ENCODE peak calls at places on chromosomes 2 and 18, in seven cellular contexts. One of them, this sample, is unnamed.

GRCh38 chr2:65937379-65938160 is 497.4 kb upstream of the MEIS1 start:
- DNase-seq in CD8-positive, alpha-beta T cell: no peak
- DNase-seq in fibroblast of villous mesenchyme: no peak
- DNase-seq in iris pigment epithelial cell: no peak
- DNase-seq in NCI-H460: no peak
- DNase-seq in activated gamma-delta T cell: no peak
- DNase-seq in ELR: no peak
- DNase-seq in this sample: no peak

GRCh38 chr2:237291138-237291792 is 122.7 kb downstream of the COL6A3 start:
- DNase-seq in CD8-positive, alpha-beta T cell: no peak
- DNase-seq in fibroblast of villous mesenchyme: peak
- DNase-seq in iris pigment epithelial cell: peak
- DNase-seq in NCI-H460: peak
- DNase-seq in activated gamma-delta T cell: no peak
- DNase-seq in ELR: peak
- DNase-seq in this sample: no peak

GRCh38 chr2:45610281-45611019 is 617 bp downstream of the SRBD1 start:
- DNase-seq in CD8-positive, alpha-beta T cell: no peak
- DNase-seq in fibroblast of villous mesenchyme: peak
- DNase-seq in iris pigment epithelial cell: peak
- DNase-seq in NCI-H460: peak
- DNase-seq in activated gamma-delta T cell: peak
- DNase-seq in ELR: peak
- DNase-seq in this sample: peak

GRCh38 chr2:133553251-133553650 is 15.0 kb downstream of the NCKAP5 start:
- DNase-seq in CD8-positive, alpha-beta T cell: no peak
- DNase-seq in fibroblast of villous mesenchyme: no peak
- DNase-seq in iris pigment epithelial cell: no peak
- DNase-seq in NCI-H460: no peak
- DNase-seq in activated gamma-delta T cell: no peak
- DNase-seq in ELR: no peak
- DNase-seq in this sample: no peak

GRCh38 chr2:104078431-104079157 is 775.3 kb upstream of the POU3F3 start:
- DNase-seq in CD8-positive, alpha-beta T cell: no peak
- DNase-seq in fibroblast of villous mesenchyme: no peak
- DNase-seq in iris pigment epithelial cell: no peak
- DNase-seq in NCI-H460: no peak
- DNase-seq in activated gamma-delta T cell: no peak
- DNase-seq in ELR: no peak
- DNase-seq in this sample: no peak

GRCh38 chr2:5057895-5058294 is 634.3 kb upstream of the SOX11 start:
- DNase-seq in CD8-positive, alpha-beta T cell: no peak
- DNase-seq in fibroblast of villous mesenchyme: no peak
- DNase-seq in iris pigment epithelial cell: no peak
- DNase-seq in NCI-H460: no peak
- DNase-seq in activated gamma-delta T cell: no peak
- DNase-seq in ELR: no peak
- DNase-seq in this sample: no peak

GRCh38 chr18:26656944-26657536 is 108.7 kb upstream of the KCTD1 start:
- DNase-seq in CD8-positive, alpha-beta T cell: no peak
- DNase-seq in fibroblast of villous mesenchyme: peak
- DNase-seq in iris pigment epithelial cell: peak
- DNase-seq in NCI-H460: peak
- DNase-seq in activated gamma-delta T cell: no peak
- DNase-seq in ELR: peak
- DNase-seq in this sample: peak

GRCh38 chr2:31674446-31674845 is 93.7 kb upstream of the SRD5A2 start:
- DNase-seq in CD8-positive, alpha-beta T cell: no peak
- DNase-seq in fibroblast of villous mesenchyme: no peak
- DNase-seq in iris pigment epithelial cell: no peak
- DNase-seq in NCI-H460: no peak
- DNase-seq in activated gamma-delta T cell: no peak
- DNase-seq in ELR: peak
- DNase-seq in this sample: no peak

GRCh38 chr18:29840101-29840500 is 1202.4 kb downstream of the DSC3 start:
- DNase-seq in CD8-positive, alpha-beta T cell: no peak
- DNase-seq in fibroblast of villous mesenchyme: peak
- DNase-seq in iris pigment epithelial cell: peak
- DNase-seq in NCI-H460: peak
- DNase-seq in activated gamma-delta T cell: no peak
- DNase-seq in ELR: peak
- DNase-seq in this sample: no peak

GRCh38 chr18:34848695-34849094 is 138.6 kb downstream of the DTNA start:
- DNase-seq in CD8-positive, alpha-beta T cell: no peak
- DNase-seq in fibroblast of villous mesenchyme: no peak
- DNase-seq in iris pigment epithelial cell: no peak
- DNase-seq in NCI-H460: no peak
- DNase-seq in activated gamma-delta T cell: no peak
- DNase-seq in ELR: peak
- DNase-seq in this sample: no peak

GRCh38 chr2:88100489-88100858 is 27.4 kb downstream of the FABP1 start:
- DNase-seq in CD8-positive, alpha-beta T cell: no peak
- DNase-seq in fibroblast of villous mesenchyme: no peak
- DNase-seq in iris pigment epithelial cell: no peak
- DNase-seq in NCI-H460: no peak
- DNase-seq in activated gamma-delta T cell: no peak
- DNase-seq in ELR: no peak
- DNase-seq in this sample: no peak

GRCh38 chr18:69387181-69387580 is 13.5 kb upstream of the DOK6 start:
- DNase-seq in CD8-positive, alpha-beta T cell: no peak
- DNase-seq in fibroblast of villous mesenchyme: no peak
- DNase-seq in iris pigment epithelial cell: no peak
- DNase-seq in NCI-H460: no peak
- DNase-seq in activated gamma-delta T cell: no peak
- DNase-seq in ELR: no peak
- DNase-seq in this sample: no peak

GRCh38 chr2:118032169-118033013 is 18.5 kb upstream of the CCDC93 start:
- DNase-seq in CD8-positive, alpha-beta T cell: peak
- DNase-seq in fibroblast of villous mesenchyme: peak
- DNase-seq in iris pigment epithelial cell: peak
- DNase-seq in NCI-H460: peak
- DNase-seq in activated gamma-delta T cell: no peak
- DNase-seq in ELR: peak
- DNase-seq in this sample: peak

GRCh38 chr2:25127631-25128030 is 40.7 kb downstream of the POMC start:
- DNase-seq in CD8-positive, alpha-beta T cell: no peak
- DNase-seq in fibroblast of villous mesenchyme: no peak
- DNase-seq in iris pigment epithelial cell: peak
- DNase-seq in NCI-H460: no peak
- DNase-seq in activated gamma-delta T cell: no peak
- DNase-seq in ELR: no peak
- DNase-seq in this sample: no peak

GRCh38 chr2:239433777-239434396 is 33.1 kb upstream of the HDAC4 start:
- DNase-seq in CD8-positive, alpha-beta T cell: no peak
- DNase-seq in fibroblast of villous mesenchyme: no peak
- DNase-seq in iris pigment epithelial cell: peak
- DNase-seq in NCI-H460: no peak
- DNase-seq in activated gamma-delta T cell: no peak
- DNase-seq in ELR: peak
- DNase-seq in this sample: no peak

GRCh38 chr2:15577071-15577706 is 14.5 kb upstream of the DDX1 start:
- DNase-seq in CD8-positive, alpha-beta T cell: peak
- DNase-seq in fibroblast of villous mesenchyme: peak
- DNase-seq in iris pigment epithelial cell: peak
- DNase-seq in NCI-H460: peak
- DNase-seq in activated gamma-delta T cell: no peak
- DNase-seq in ELR: peak
- DNase-seq in this sample: peak

GRCh38 chr2:223101340-223102039 is 49.5 kb downstream of the KCNE4 start:
- DNase-seq in CD8-positive, alpha-beta T cell: no peak
- DNase-seq in fibroblast of villous mesenchyme: peak
- DNase-seq in iris pigment epithelial cell: peak
- DNase-seq in NCI-H460: peak
- DNase-seq in activated gamma-delta T cell: no peak
- DNase-seq in ELR: peak
- DNase-seq in this sample: no peak

GRCh38 chr2:16750175-16750924 is 84.7 kb upstream of the CYRIA start:
- DNase-seq in CD8-positive, alpha-beta T cell: no peak
- DNase-seq in fibroblast of villous mesenchyme: no peak
- DNase-seq in iris pigment epithelial cell: no peak
- DNase-seq in NCI-H460: no peak
- DNase-seq in activated gamma-delta T cell: no peak
- DNase-seq in ELR: no peak
- DNase-seq in this sample: no peak

GRCh38 chr2:173021939-173022371 is 53.7 kb upstream of the MAP3K20 start:
- DNase-seq in CD8-positive, alpha-beta T cell: no peak
- DNase-seq in fibroblast of villous mesenchyme: no peak
- DNase-seq in iris pigment epithelial cell: peak
- DNase-seq in NCI-H460: peak
- DNase-seq in activated gamma-delta T cell: no peak
- DNase-seq in ELR: peak
- DNase-seq in this sample: no peak